ENCODE peak calls at places on chromosomes 4 and X, in ten cellular contexts. R is GM12864, A is coronary artery, O is MM.1S, B is neural crest cell, I is stomach, P is astrocyte of the spinal cord, K is left lung, S is lower lobe of right lung, F is neural progenitor cell. D is an unnamed sample.

GRCh38 chr4:138736362-138736761 is 279.2 kb upstream of the NOCT start:
- DNase-seq in R (no peak), A (no peak), O (no peak), B (no peak), I (no peak), P (peak; percentile 45), K (no peak), S (no peak), F (no peak), D (peak; percentile 12)

GRCh38 chrX:21972721-21973120 is 32.2 kb downstream of the SMS start:
- DNase-seq in R (no peak), A (no peak), O (no peak), B (no peak), I (no peak), P (peak; percentile 84), K (no peak), S (no peak), F (no peak), D (peak; percentile 71)

GRCh38 chrX:3393168-3393567 is 46.7 kb upstream of the MXRA5 start:
- DNase-seq in R (no peak), A (no peak), O (no peak), B (no peak), I (no peak), P (no peak), K (no peak), S (no peak), F (no peak), D (no peak)

GRCh38 chr4:17511950-17512795 is at the start of gene QDPR:
- DNase-seq in R (peak; percentile 31), A (peak; percentile 87), O (peak; percentile 92), B (peak; percentile 76), I (peak; percentile 86), P (peak; percentile 69), K (peak; percentile 97), S (peak; percentile 90), F (peak; percentile 94), D (peak; percentile 65)

GRCh38 chr4:177687117-177687516 is 244.9 kb upstream of the AGA start:
- DNase-seq in R (no peak), A (no peak), O (no peak), B (no peak), I (no peak), P (no peak), K (no peak), S (no peak), F (no peak), D (no peak)

GRCh38 chr4:34516524-34516923 is 1727.8 kb downstream of the ARAP2 start:
- DNase-seq in R (no peak), A (no peak), O (no peak), B (no peak), I (no peak), P (no peak), K (no peak), S (no peak), F (no peak), D (no peak)

GRCh38 chrX:12210921-12211320 is 72.6 kb downstream of the FRMPD4 start:
- DNase-seq in R (no peak), A (no peak), O (no peak), B (no peak), I (no peak), P (peak; percentile 23), K (no peak), S (no peak), F (no peak), D (peak; percentile 60)

GRCh38 chr4:163707873-163708272 is 213.4 kb downstream of the TMA16 start:
- DNase-seq in R (no peak), A (no peak), O (no peak), B (no peak), I (no peak), P (no peak), K (no peak), S (no peak), F (peak; percentile 67), D (no peak)

GRCh38 chr4:34157546-34157945 is 2086.8 kb downstream of the ARAP2 start:
- DNase-seq in R (no peak), A (no peak), O (no peak), B (no peak), I (no peak), P (peak; percentile 11), K (no peak), S (no peak), F (no peak), D (peak; percentile 10)

GRCh38 chr4:142781114-142781513 is 65.0 kb downstream of the INPP4B start:
- DNase-seq in R (no peak), A (no peak), O (no peak), B (no peak), I (no peak), P (no peak), K (no peak), S (no peak), F (no peak), D (no peak)

GRCh38 chrX:123223409-123223808 is 39.3 kb downstream of the GRIA3 start:
- DNase-seq in R (no peak), A (no peak), O (no peak), B (no peak), I (no peak), P (no peak), K (no peak), S (no peak), F (no peak), D (no peak)

GRCh38 chrX:39682778-39683177 is 415.0 kb downstream of the BCOR start:
- DNase-seq in R (no peak), A (no peak), O (no peak), B (no peak), I (no peak), P (no peak), K (no peak), S (no peak), F (no peak), D (no peak)

GRCh38 chr4:55948726-55949479 is at the start of gene CEP135:
- DNase-seq in R (peak; percentile 75), A (peak; percentile 96), O (peak; percentile 93), B (peak; percentile 93), I (peak; percentile 94), P (peak; percentile 95), K (peak; percentile 99), S (peak; percentile 97), F (peak; percentile 99), D (peak; percentile 93)

GRCh38 chr4:165208741-165209388 is 1.5 kb downstream of the KLHL2 start:
- DNase-seq in R (no peak), A (no peak), O (no peak), B (no peak), I (no peak), P (peak; percentile 32), K (no peak), S (no peak), F (no peak), D (no peak)

GRCh38 chr4:96194993-96195392 is 355.1 kb downstream of the PDHA2 start:
- DNase-seq in R (no peak), A (no peak), O (no peak), B (no peak), I (no peak), P (peak; percentile 36), K (no peak), S (no peak), F (no peak), D (no peak)
- TF ChIP-seq CTCF in R (no peak), A (no peak), O (no peak), B (no peak), I (no peak), P (no peak), K (no peak), S (no peak), F (no peak), D (no peak)

DNA sequence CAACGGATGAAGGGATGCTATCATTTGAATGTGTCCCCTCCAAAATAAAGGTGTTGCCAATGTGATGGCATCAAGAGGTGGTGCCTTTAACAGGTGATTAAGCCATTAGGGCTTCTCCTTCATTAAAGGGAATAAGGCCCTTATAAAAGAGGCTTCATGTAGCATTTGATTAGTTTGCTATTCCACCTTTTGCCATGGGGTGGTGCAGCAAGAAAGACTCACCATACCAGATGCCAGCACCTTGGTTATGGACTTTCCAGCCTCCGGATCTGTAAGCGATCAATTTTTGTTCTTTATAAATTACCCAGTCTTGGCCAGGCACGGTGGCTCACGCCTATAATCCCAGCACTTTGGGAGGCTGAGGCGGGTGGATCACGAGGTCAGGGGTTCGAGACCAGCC is 7.9 kb upstream of the SLC25A43 start:
- DNase-seq in R (no peak), A (no peak), O (peak; percentile 26), B (no peak), I (peak; percentile 29), P (peak; percentile 27), K (no peak), S (no peak), F (no peak), D (peak; percentile 32)
- TF ChIP-seq CTCF in R (peak; percentile 24), A (no peak), O (peak; percentile 25), B (peak; percentile 29), I (no peak), P (peak; percentile 35), K (no peak), S (peak; percentile 18), F (no peak), D (peak; percentile 45)

GRCh38 chrX:152913354-152913753 is 15.5 kb downstream of the ZNF185 start:
- DNase-seq in R (no peak), A (no peak), O (no peak), B (no peak), I (no peak), P (no peak), K (no peak), S (no peak), F (no peak), D (no peak)
- TF ChIP-seq CTCF in R (peak; percentile 12), A (no peak), O (no peak), B (no peak), I (no peak), P (no peak), K (no peak), S (no peak), F (no peak), D (no peak)

GRCh38 chr4:168880811-168881595 is 129.1 kb downstream of the CBR4 start:
- DNase-seq in R (no peak), A (no peak), O (no peak), B (no peak), I (no peak), P (no peak), K (no peak), S (no peak), F (no peak), D (no peak)

GRCh38 chr4:168883513-168883912 is 126.5 kb downstream of the CBR4 start:
- DNase-seq in R (no peak), A (no peak), O (no peak), B (no peak), I (no peak), P (no peak), K (no peak), S (no peak), F (no peak), D (peak; percentile 72)

GRCh38 chr4:168882650-168883233 is 127.3 kb downstream of the CBR4 start:
- DNase-seq in R (no peak), A (no peak), O (no peak), B (no peak), I (no peak), P (no peak), K (no peak), S (no peak), F (no peak), D (peak; percentile 68)

GRCh38 chr4:168880087-168880675 is 129.9 kb downstream of the CBR4 start:
- DNase-seq in R (no peak), A (no peak), O (no peak), B (no peak), I (no peak), P (peak; percentile 55), K (no peak), S (no peak), F (no peak), D (peak; percentile 82)

DNA sequence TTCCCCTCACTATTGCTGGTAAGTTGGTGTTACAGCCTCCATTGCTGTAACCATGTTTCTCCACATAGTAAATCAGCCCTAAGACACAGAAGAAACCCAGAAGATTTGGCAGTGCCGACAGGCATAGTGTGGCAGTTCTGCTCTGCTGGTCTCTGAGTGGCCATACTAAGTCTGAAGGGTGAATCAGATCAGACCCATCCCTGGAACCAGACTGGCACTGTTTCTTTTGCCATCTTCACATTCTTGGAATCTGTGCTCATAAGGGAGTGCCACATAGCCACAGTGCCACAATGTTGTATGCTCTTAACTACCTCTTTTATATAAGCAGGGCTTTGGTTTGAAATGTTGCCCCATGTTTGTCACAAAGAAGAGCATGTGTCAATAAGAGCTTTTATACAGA is 128.3 kb downstream of the CBR4 start:
- DNase-seq in R (no peak), A (no peak), O (no peak), B (no peak), I (no peak), P (no peak), K (no peak), S (no peak), F (no peak), D (no peak)
- TF ChIP-seq CTCF in R (no peak), A (no peak), O (no peak), B (no peak), I (no peak), P (no peak), K (no peak), S (no peak), F (no peak), D (no peak)

D was measured in AG10803.